ENCODE peak calls at places on chromosomes 4 and X, in eight cellular contexts. V is fibroblast of mammary gland, T is A549, F is upper lobe of left lung, W is cardiac fibroblast, O is suprapubic skin, U is AG04449, M is stomach. R is an unnamed sample.

GRCh38 chrX:74346124-74346523 is 42.1 kb downstream of the ZCCHC13 start:
- DNase-seq in M (no peak), W (peak; percentile 31), O (no peak), F (no peak), U (no peak), T (no peak), V (no peak), R (no peak)

GRCh38 chr4:137650051-137650450 is 117.8 kb upstream of the PCDH18 start:
- DNase-seq in W (no peak), O (no peak), U (no peak), V (peak; percentile 56), M (no peak), T (no peak), F (no peak), R (no peak)

GRCh38 chr4:118836763-118837507 is 1.0 kb upstream of the SEC24D start:
- DNase-seq in M (no peak), T (peak; percentile 4), F (no peak), W (no peak), U (no peak), O (no peak), V (no peak), R (no peak)

GRCh38 chr4:14539246-14539645 is 463.0 kb upstream of the CPEB2 start:
- DNase-seq in V (no peak), T (no peak), M (no peak), O (no peak), F (no peak), W (no peak), U (no peak), R (no peak)

GRCh38 chr4:153385784-153386183 is 41.3 kb downstream of the MND1 start:
- DNase-seq in T (no peak), V (no peak), F (no peak), W (no peak), O (no peak), M (no peak), U (no peak), R (no peak)

GRCh38 chrX:40278340-40279090 is 180.8 kb upstream of the BCOR start:
- DNase-seq in W (no peak), U (no peak), V (no peak), O (no peak), F (no peak), T (no peak), M (no peak), R (no peak)

GRCh38 chrX:151176351-151176750 is at the start of gene GPR50:
- DNase-seq in O (no peak), W (no peak), U (no peak), T (no peak), V (no peak), M (no peak), F (no peak), R (no peak)

GRCh38 chr4:14177987-14178386 is 550.5 kb upstream of the BOD1L1 start:
- DNase-seq in V (no peak), O (no peak), U (no peak), T (no peak), M (no peak), F (no peak), W (no peak), R (no peak)

GRCh38 chrX:83469551-83469950 is 38.5 kb upstream of the POU3F4 start:
- DNase-seq in F (no peak), M (peak; percentile 25), U (no peak), O (no peak), W (no peak), T (peak; percentile 0), V (peak; percentile 5), R (peak; percentile 0)

GRCh38 chr4:116603096-116603495 is 482.3 kb downstream of the TRAM1L1 start:
- DNase-seq in O (no peak), F (no peak), T (no peak), M (no peak), U (no peak), V (no peak), W (no peak), R (no peak)

DNA sequence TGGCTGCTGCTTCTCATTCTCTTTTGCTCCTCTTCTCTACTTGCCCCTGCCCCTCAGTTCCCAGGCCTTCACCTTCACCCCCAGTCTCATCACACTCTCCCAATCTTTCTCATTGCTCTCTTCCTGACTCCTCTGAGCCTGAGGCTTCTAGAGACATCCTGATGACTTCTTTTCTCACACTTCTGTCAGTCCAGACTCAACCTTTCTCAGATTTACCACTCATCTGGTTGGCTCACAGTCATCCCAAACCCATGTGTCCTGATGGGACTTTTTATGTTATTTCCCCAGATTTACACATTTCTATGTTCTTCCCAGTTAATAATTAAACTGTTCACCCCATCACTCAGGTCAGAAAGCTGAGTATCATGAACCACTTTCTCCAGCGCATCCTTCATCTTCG is 68.0 kb downstream of the TMA16 start:
- DNase-seq in U (no peak), T (no peak), W (no peak), F (no peak), V (no peak), O (no peak), M (no peak), R (no peak)
- TF ChIP-seq CTCF in U (no peak), T (no peak), W (no peak), F (no peak), V (no peak), O (no peak), M (no peak), R (no peak)

GRCh38 chr4:18593297-18594002 is 571.9 kb upstream of the LCORL start:
- DNase-seq in M (peak; percentile 49), V (peak; percentile 78), U (peak; percentile 12), O (no peak), W (peak; percentile 84), T (peak; percentile 22), F (peak; percentile 24), R (peak; percentile 86)
- TF ChIP-seq CTCF in M (peak; percentile 66), V (peak; percentile 83), U (peak; percentile 68), O (peak; percentile 31), W (peak; percentile 81), T (peak; percentile 67), F (peak; percentile 65), R (peak; percentile 80)

GRCh38 chrX:144333429-144333828 is 449.6 kb downstream of the UBE2NL start:
- DNase-seq in V (no peak), W (no peak), T (no peak), F (no peak), O (no peak), U (no peak), M (no peak), R (no peak)

GRCh38 chrX:144334577-144334976 is 450.7 kb downstream of the UBE2NL start:
- DNase-seq in M (no peak), W (no peak), V (no peak), U (no peak), F (no peak), T (no peak), O (no peak), R (no peak)

GRCh38 chrX:144335402-144335801 is 451.5 kb downstream of the UBE2NL start:
- DNase-seq in W (no peak), F (no peak), M (no peak), V (no peak), O (no peak), U (no peak), T (no peak), R (no peak)
- TF ChIP-seq CTCF in W (no peak), F (no peak), M (no peak), V (no peak), O (no peak), U (no peak), T (no peak), R (no peak)

GRCh38 chr4:112652216-112652615 is 15.3 kb downstream of the LARP7 start:
- DNase-seq in T (no peak), V (no peak), F (no peak), M (no peak), U (no peak), W (no peak), O (no peak), R (no peak)
- TF ChIP-seq CTCF in T (no peak), V (no peak), F (no peak), M (no peak), U (no peak), W (no peak), O (no peak), R (no peak)

GRCh38 chr4:147791341-147791740 is 59.5 kb downstream of the ARHGAP10 start:
- DNase-seq in T (no peak), O (no peak), M (no peak), V (no peak), F (no peak), W (no peak), U (no peak), R (no peak)
- TF ChIP-seq CTCF in T (no peak), O (no peak), M (no peak), V (no peak), F (no peak), W (no peak), U (no peak), R (no peak)

GRCh38 chr4:43471950-43472349 is 579.4 kb downstream of the GRXCR1 start:
- DNase-seq in W (peak; percentile 8), F (no peak), V (peak; percentile 12), T (no peak), U (no peak), O (no peak), M (no peak), R (no peak)
- TF ChIP-seq CTCF in W (peak; percentile 17), F (no peak), V (peak; percentile 18), T (no peak), U (no peak), O (no peak), M (no peak), R (peak; percentile 24)

DNA sequence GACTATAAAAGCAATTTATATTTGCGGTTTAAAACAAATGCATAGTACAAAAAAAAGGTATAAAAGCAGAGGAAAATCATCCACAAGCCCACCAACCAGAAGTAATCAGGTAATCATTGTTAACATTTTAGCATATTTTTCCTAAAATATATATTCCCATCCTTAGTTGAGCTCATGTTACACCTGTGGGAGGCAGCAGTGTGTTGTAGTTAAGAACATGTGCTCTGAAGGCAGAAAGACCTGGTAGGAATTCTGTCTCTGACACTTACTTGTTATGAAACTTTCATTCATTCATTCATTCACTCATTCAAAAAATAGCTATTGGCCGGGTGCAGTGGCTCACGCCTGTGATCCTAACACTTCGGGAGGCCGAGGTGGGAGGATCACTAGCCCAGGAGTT is 15.4 kb upstream of the CDKL5 start:
- DNase-seq in V (peak; percentile 47), W (peak; percentile 60), M (no peak), O (no peak), F (peak; percentile 21), T (peak; percentile 34), U (no peak), R (peak; percentile 64)
- TF ChIP-seq CTCF in V (peak; percentile 20), W (peak; percentile 20), M (no peak), O (no peak), F (no peak), T (peak; percentile 65), U (peak; percentile 12), R (peak; percentile 34)